ENCODE peak calls at places on chromosomes 12 and 14, in four cellular contexts. Z is A549, T is IMR-90, V is K562. S is an unnamed sample.
A peak's percentile ranks its signal among the peaks of the same experiment; 100 is the strongest.

GRCh38 chr12:92226036-92226661 is 80.5 kb upstream of the BTG1 start:
- DNase-seq in Z (no peak), T (peak; percentile 28), V (no peak), S (no peak)

GRCh38 chr12:111462134-111462821 is 56.6 kb downstream of the SH2B3 start:
- DNase-seq in Z (no peak), T (peak; percentile 87), V (no peak), S (no peak)

GRCh38 chr14:53786045-53786444 is 170.6 kb downstream of the BMP4 start:
- DNase-seq in Z (no peak), T (no peak), V (no peak), S (no peak)

GRCh38 chr14:77979171-77979570 is 179.3 kb downstream of the ADCK1 start:
- DNase-seq in Z (no peak), T (no peak), V (no peak), S (no peak)

GRCh38 chr12:123441523-123442164 is 5.2 kb upstream of the RILPL2 start:
- DNase-seq in Z (no peak), T (no peak), V (no peak), S (no peak)

GRCh38 chr12:75944097-75944904 is 87.3 kb downstream of the PHLDA1 start:
- DNase-seq in Z (peak; percentile 51), T (peak; percentile 95), V (no peak), S (peak; percentile 97)

GRCh38 chr12:13734753-13735152 is 246.6 kb downstream of the GRIN2B start:
- DNase-seq in Z (no peak), T (no peak), V (no peak), S (no peak)

GRCh38 chr12:115898670-115899069 is 378.8 kb downstream of the MED13L start:
- DNase-seq in Z (no peak), T (no peak), V (no peak), S (no peak)

GRCh38 chr12:1013618-1014489 is 22.8 kb downstream of the ERC1 start:
- DNase-seq in Z (no peak), T (peak; percentile 87), V (no peak), S (no peak)

GRCh38 chr14:99734406-99735051 is 50.4 kb downstream of the CYP46A1 start:
- DNase-seq in Z (no peak), T (no peak), V (no peak), S (no peak)

GRCh38 chr14:97620071-97620470 is 822.9 kb downstream of the VRK1 start:
- DNase-seq in Z (no peak), T (no peak), V (no peak), S (no peak)

GRCh38 chr14:97218713-97219355 is 421.7 kb downstream of the VRK1 start:
- DNase-seq in Z (no peak), T (no peak), V (no peak), S (no peak)

GRCh38 chr12:116411977-116412376 is 134.5 kb upstream of the MED13L start:
- DNase-seq in Z (no peak), T (no peak), V (no peak), S (no peak)

GRCh38 chr12:132018193-132018916 is 68.6 kb downstream of the EP400 start:
- DNase-seq in Z (no peak), T (peak; percentile 24), V (peak; percentile 38), S (no peak)

GRCh38 chr12:93773122-93773871 is 96.1 kb downstream of the CRADD start:
- DNase-seq in Z (no peak), T (peak; percentile 34), V (no peak), S (no peak)

GRCh38 chr12:124767075-124767821 is 96.4 kb downstream of the SCARB1 start:
- DNase-seq in Z (peak; percentile 80), T (peak; percentile 53), V (peak; percentile 93), S (peak; percentile 62)

GRCh38 chr12:33752854-33753253 is 269.4 kb upstream of the ALG10 start:
- DNase-seq in Z (no peak), T (no peak), V (peak; percentile 16), S (no peak)

GRCh38 chr14:52328286-52328685 is 14.2 kb downstream of the PTGER2 start:
- DNase-seq in Z (peak; percentile 18), T (peak; percentile 88), V (no peak), S (no peak)

GRCh38 chr14:105866841-105867321 is 340.5 kb downstream of the TMEM121 start:
- DNase-seq in Z (no peak), T (no peak), V (no peak), S (no peak)
- TF ChIP-seq MAZ in Z (no peak), T (no peak), V (no peak), S (no peak)

GRCh38 chr12:95217377-95218163 is at the start of the genes FGD6 and VEZT:
- DNase-seq in Z (peak; percentile 95), T (peak; percentile 99), V (peak; percentile 96), S (peak; percentile 98)

GRCh38 chr12:95215925-95216324 is 1.3 kb downstream of the FGD6 start:
- DNase-seq in Z (peak; percentile 41), T (peak; percentile 75), V (no peak), S (peak; percentile 30)

GRCh38 chr12:95218852-95219171 is 1.2 kb downstream of the VEZT start:
- DNase-seq in Z (peak; percentile 31), T (no peak), V (no peak), S (no peak)

GRCh38 chr12:95218164-95218851 is 701 bp downstream of the VEZT start:
- DNase-seq in Z (peak; percentile 59), T (peak; percentile 58), V (no peak), S (no peak)

DNA sequence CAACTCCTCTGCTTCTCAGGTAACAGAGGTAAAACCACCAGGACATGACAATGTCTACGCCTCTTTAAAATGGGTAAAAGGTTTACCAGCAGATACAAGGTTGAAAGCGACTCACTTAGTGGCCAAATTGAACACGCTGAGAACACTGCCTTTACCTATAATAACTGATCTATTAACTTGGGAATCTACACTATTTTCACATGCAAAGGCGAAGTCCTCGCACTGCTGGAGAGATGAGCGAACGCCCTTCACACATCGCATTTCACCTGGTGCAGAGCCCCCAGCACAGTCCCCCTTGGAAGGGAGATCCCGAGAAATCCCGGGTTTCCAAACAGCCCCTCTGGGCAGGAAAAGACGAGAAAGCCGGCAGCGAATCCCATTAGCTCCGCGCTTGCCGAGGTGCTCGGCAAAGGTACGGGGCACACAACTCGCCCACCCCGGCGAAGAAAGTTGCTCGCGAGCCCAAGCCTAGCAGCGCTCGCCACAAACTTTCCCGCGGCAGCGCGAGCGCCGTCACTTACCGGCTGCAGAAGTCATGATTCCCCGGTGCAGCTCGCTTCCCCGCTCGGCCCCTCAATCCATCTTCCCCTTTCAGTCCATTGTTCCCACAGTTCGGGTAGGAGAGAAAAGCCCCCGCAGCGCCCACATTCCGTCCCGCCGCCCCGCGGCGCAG is 427 bp downstream of the FGD6 start:
- DNase-seq in Z (peak; percentile 35), T (no peak), V (no peak), S (peak; percentile 27)
- TF ChIP-seq USF2 in Z (no peak), T (no peak), V (no peak), S (no peak)

DNA sequence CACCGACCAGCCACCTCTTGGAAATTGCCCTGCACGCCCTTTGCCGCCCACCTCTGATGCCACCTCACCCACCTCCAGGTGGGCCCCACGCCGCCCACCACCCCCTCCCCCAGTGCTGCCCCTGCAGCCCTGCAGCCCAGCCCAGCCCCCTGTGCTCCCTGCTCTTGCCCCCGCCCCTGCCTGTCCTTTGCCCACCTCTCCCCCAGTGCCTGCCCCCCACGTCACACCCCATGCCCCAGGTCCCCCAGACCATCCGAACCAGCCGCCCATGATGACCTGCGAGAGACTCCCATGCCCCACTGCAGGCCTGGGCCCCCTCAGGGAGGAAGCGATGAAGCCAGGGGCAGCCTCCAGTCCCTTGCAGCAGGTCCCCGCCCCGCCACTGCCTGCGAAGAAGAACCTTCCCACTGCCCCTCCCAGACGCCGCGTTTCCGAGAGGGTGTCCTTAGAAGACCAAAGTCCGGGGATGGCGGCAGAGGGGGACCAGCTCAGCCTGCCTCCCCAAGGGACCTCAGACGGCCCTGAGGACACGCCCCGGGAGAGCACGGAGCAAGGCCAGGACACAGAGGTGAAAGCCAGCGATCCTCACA is 96.5 kb downstream of the LGMN start:
- DNase-seq in Z (no peak), T (no peak), V (no peak), S (no peak)
- TF ChIP-seq MAZ in Z (no peak), T (no peak), V (no peak), S (no peak)

GRCh38 chr14:103428732-103429556 is 43.7 kb downstream of the MARK3 start:
- DNase-seq in Z (no peak), T (no peak), V (no peak), S (no peak)

GRCh38 chr14:103434868-103435442 is 49.7 kb downstream of the MARK3 start:
- DNase-seq in Z (no peak), T (no peak), V (no peak), S (no peak)

GRCh38 chr14:103432627-103433026 is 47.4 kb downstream of the MARK3 start:
- DNase-seq in Z (no peak), T (no peak), V (no peak), S (no peak)

GRCh38 chr14:103436533-103436932 is 51.3 kb downstream of the MARK3 start:
- DNase-seq in Z (no peak), T (peak; percentile 66), V (no peak), S (no peak)

GRCh38 chr14:103433902-103434563 is 48.8 kb downstream of the MARK3 start:
- DNase-seq in Z (no peak), T (no peak), V (no peak), S (no peak)
- TF ChIP-seq USF2 in Z (no peak), T (no peak), V (no peak), S (no peak)

DNA sequence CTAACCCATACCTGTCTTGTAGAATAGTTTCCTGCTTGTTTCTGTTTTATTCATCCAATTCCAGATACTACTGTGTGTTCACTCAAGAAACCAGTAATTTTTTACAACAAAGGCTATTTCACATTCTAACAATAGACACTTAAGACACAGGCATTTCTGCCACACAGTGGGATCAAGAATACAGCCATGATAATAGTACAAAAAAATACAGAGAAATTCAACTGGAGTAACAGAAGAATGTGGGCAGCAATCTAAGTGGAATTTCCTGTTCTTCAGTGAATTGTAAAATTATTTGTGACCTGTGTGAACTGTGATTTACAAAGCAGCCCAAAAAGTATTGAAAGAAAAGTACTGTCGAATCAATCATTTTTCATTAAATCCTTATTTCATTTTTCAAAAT is 282.9 kb downstream of the CCER1 start:
- DNase-seq in Z (no peak), T (no peak), V (no peak), S (no peak)
- TF ChIP-seq MAZ in Z (no peak), T (no peak), V (no peak), S (no peak)

GRCh38 chr14:74459981-74460380 is 33.1 kb downstream of the NPC2 start:
- DNase-seq in Z (no peak), T (no peak), V (no peak), S (no peak)
- TF ChIP-seq USF2 in Z (no peak), T (no peak), V (no peak), S (no peak)

GRCh38 chr14:50011242-50011641 is 105.1 kb downstream of the VCPKMT start:
- DNase-seq in Z (no peak), T (no peak), V (no peak), S (no peak)

GRCh38 chr14:50012644-50013043 is 103.7 kb downstream of the VCPKMT start:
- DNase-seq in Z (no peak), T (peak; percentile 78), V (no peak), S (no peak)

GRCh38 chr14:50013934-50014333 is 102.4 kb downstream of the VCPKMT start:
- DNase-seq in Z (no peak), T (no peak), V (no peak), S (no peak)

GRCh38 chr14:50014809-50015208 is 101.6 kb downstream of the VCPKMT start:
- DNase-seq in Z (no peak), T (no peak), V (no peak), S (no peak)

GRCh38 chr14:50013198-50013918 is 103.0 kb downstream of the VCPKMT start:
- DNase-seq in Z (no peak), T (no peak), V (no peak), S (peak; percentile 69)
- TF ChIP-seq MAZ in Z (no peak), T (no peak), V (no peak), S (no peak)

S was measured in HepG2.